ENCODE peak calls at places on chromosome 11, in four cellular contexts. C is mucosa of descending colon, Y is endothelial cell of umbilical vein, P is upper lobe of right lung. Z is an unnamed sample. For H3K36me3, the result is how much of the 10 kb centered on the place peaks cover.

GRCh38 chr11:102924851-102925380 is 30.6 kb downstream of the MMP13 start:
- DNase-seq in C (no peak), Y (no peak), P (no peak), Z (no peak)

GRCh38 chr11:30967579-30967978 is 381.4 kb upstream of the MPPED2 start:
- DNase-seq in C (no peak), Y (no peak), P (no peak), Z (no peak)

GRCh38 chr11:60222141-60222540 is 20.8 kb downstream of the MS4A4E start:
- DNase-seq in C (no peak), Y (no peak), P (no peak), Z (no peak)

GRCh38 chr11:11472096-11472495 is 119.0 kb upstream of the CSNK2A3 start:
- DNase-seq in C (no peak), Y (no peak), P (no peak), Z (no peak)

GRCh38 chr11:68780829-68781228 is 29.5 kb upstream of the TESMIN start:
- DNase-seq in C (no peak), Y (peak), P (peak), Z (no peak)

GRCh38 chr11:45159781-45160365 is 13.4 kb downstream of the PRDM11 start:
- DNase-seq in C (no peak), Y (no peak), P (peak), Z (peak)

GRCh38 chr11:61026121-61027031 is 54.9 kb downstream of the CD6 start:
- DNase-seq in C (no peak), Y (no peak), P (no peak), Z (no peak)

GRCh38 chr11:60389279-60389910 is 6.9 kb upstream of the MS4A14 start:
- DNase-seq in C (no peak), Y (no peak), P (no peak), Z (no peak)

GRCh38 chr11:67240575-67241389 is 25.5 kb upstream of the GRK2 start:
- DNase-seq in C (peak), Y (peak), P (peak), Z (peak)

GRCh38 chr11:19187101-19187500 is 14.7 kb downstream of the CSRP3 start:
- DNase-seq in C (no peak), Y (no peak), P (no peak), Z (peak)

GRCh38 chr11:45213316-45213665 is 66.9 kb downstream of the PRDM11 start:
- DNase-seq in C (no peak), Y (no peak), P (no peak), Z (no peak)

GRCh38 chr11:60124802-60125432 is 36.5 kb downstream of the MS4A2 start:
- DNase-seq in C (no peak), Y (peak), P (no peak), Z (peak)

GRCh38 chr11:80694385-80694784 is 1253.6 kb upstream of the TENM4 start:
- DNase-seq in C (no peak), Y (no peak), P (no peak), Z (no peak)

GRCh38 chr11:130894322-130895025 is 21.8 kb downstream of the SNX19 start:
- DNase-seq in C (no peak), Y (peak), P (peak), Z (peak)

GRCh38 chr11:86261328-86261727 is 16.8 kb downstream of the EED start:
- DNase-seq in C (no peak), Y (no peak), P (no peak), Z (no peak)
- H3K36me3 ChIP-seq in C (under half), Y (under half), P (under half), Z (under half)

GRCh38 chr11:114815176-114815575 is 136.8 kb downstream of the NXPE2 start:
- DNase-seq in C (no peak), Y (no peak), P (no peak), Z (no peak)
- H3K4me3 ChIP-seq in C (no peak), Y (no peak), P (no peak), Z (no peak)

DNA sequence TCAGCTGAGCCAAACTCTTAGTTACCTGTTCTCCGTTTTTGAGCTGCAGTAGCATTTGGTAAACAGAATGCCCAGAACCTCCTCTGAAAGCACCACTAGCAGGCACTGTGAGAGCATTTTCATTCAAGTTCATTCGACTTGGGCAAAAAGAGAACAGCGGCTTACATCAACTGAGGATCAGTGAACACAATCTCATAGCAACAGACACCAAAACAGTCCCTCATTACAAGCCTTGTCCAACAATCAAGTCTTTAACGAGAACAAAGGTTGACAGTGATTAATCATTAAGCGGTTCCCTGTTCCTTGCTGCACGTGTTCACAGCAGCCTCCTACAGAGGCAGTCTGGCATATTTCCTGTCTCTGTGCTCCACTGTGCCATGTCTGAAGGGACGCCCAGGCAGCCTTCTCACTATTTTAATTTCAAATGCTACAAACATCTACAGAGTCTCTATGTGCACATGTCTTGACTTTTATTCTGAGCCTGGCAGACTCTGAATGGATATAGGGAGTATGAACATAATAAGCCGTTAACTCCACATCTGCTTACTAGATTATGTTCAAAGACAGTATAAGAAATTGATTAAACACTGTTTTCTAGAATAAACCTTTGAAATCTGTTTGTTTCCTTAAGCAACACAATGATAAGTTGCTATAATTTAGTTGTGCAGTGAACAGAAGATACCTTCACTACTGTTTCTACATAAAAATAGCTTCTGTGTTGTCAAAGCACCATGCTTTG is 88.3 kb upstream of the MTMR2 start:
- DNase-seq in C (no peak), Y (peak), P (no peak), Z (peak)
- TF ChIP-seq CTCF in C (peak), Y (peak), P (peak), Z (peak)

GRCh38 chr11:9704620-9705019 is 40.7 kb downstream of the SWAP70 start:
- DNase-seq in C (no peak), Y (no peak), P (no peak), Z (no peak)

GRCh38 chr11:9710223-9710622 is 46.3 kb downstream of the SWAP70 start:
- DNase-seq in C (no peak), Y (no peak), P (no peak), Z (no peak)

GRCh38 chr11:9710852-9711251 is 47.0 kb downstream of the SWAP70 start:
- DNase-seq in C (no peak), Y (no peak), P (no peak), Z (no peak)

GRCh38 chr11:9711454-9712307 is 47.8 kb downstream of the SWAP70 start:
- DNase-seq in C (no peak), Y (peak), P (no peak), Z (no peak)

DNA sequence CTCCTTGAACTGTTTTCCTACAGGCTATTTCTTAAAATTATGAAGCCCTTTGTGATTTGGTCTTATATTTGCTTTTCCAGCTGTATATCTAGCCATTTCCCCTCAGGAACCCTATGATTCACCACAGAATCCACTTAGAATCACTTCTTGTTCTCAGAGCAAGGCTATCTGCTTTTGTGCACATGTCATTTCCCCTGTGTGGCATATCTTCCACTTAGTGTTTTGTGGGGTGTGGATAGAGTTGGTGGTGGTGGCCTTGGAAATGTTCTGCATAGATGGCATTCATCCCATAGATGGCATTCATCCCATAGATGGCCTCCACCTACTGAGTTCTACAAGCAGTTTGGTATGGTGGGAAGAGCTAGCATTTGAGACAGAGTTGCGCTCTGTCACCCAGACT is 44.7 kb downstream of the SWAP70 start:
- DNase-seq in C (no peak), Y (peak), P (no peak), Z (no peak)
- H3K36me3 ChIP-seq in C (under half), Y (under half), P (under half), Z (under half)

DNA sequence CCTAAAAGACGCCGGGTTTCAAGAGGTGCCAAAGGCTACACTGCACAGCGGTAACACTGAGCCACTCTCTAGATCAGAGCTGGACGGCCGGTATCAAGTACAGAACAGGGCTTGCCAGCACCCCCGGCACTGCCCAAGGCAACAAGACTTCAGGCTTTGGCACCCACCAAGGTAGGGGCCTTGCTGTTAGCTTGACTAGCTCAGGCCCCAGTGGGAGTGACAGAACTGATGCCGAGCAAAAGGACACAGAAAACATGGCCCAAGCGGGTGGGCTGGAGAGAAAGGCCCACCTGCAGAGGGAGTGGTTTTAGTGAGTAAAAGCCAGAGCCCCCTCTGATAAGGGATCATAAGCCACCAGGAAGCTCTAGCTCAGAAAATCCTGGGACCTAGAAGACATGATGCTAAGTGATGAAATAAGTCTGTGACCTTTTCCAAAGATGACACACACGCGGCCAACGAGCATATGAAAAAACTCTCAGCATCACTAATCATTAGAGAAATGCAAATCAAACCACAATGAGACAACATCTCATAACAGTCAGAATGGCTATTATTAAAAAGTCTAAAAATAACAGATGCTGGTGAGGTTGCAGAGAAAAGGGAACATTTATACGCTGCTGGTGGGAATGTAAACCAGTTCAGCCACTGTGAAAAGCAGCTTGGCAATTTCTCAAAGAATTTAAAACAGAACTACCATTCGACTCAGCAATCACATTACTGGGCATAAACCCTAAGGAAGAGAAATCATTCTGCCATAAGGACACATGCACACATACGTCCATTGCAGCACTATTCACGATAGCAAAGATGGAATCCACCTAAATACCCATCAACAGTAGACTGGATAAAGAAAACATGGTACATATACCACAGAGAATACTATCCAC is 12.9 kb downstream of the EHD1 start:
- DNase-seq in C (no peak), Y (no peak), P (no peak), Z (no peak)
- H3K4me3 ChIP-seq in C (no peak), Y (no peak), P (peak), Z (peak)

GRCh38 chr11:120346233-120346632 is 10.0 kb downstream of the ARHGEF12 start:
- DNase-seq in C (no peak), Y (no peak), P (no peak), Z (no peak)
- TF ChIP-seq CTCF in C (no peak), Y (no peak), P (no peak), Z (no peak)

GRCh38 chr11:110565690-110566336 is 136.1 kb downstream of the FDX1 start:
- DNase-seq in C (no peak), Y (no peak), P (peak), Z (peak)
- H3K36me3 ChIP-seq in C (under half), Y (under half), P (under half), Z (under half)

DNA sequence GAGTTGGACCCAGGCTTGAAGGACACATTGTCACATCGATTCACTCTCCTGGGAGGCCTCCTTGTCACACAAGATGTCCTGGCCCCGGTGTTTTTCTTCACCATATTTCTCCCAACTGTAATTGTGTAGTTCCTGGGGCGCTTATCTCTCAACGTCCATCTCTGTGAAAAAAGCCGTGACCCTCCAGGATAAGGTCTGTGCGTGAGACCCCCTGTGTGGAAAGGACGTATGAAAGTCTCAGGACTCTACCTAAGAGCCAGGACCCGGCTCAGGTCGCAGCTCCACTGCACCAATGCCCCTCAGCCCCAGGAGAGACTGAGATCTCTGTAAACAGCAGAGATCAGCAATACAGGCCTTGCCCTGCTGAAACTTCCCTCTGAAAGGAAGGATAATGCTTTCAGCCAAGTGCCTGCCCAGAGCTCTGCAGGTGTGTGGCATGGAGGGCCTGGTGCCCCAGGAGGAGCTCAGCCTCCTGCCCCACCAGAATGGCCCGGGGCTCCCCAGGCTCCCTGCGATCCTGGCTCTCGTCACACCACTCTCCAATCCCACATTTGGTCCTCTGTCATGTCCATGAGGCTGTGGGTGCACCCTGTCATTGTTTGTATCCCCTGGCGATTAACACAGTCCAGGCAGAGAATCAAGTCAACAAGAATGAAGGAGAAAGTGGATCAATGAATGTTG is 119.2 kb upstream of the TMEM45B start:
- DNase-seq in C (no peak), Y (no peak), P (peak), Z (no peak)
- H3K4me3 ChIP-seq in C (no peak), Y (no peak), P (no peak), Z (no peak)